ENCODE peak calls at places on chromosomes 4 and X, in ten cellular contexts. One of them, this sample, is unnamed.

GRCh38 chr4:4438891-4439290 is 52.0 kb downstream of the NSG1 start:
- DNase-seq in breast epithelium: no peak
- DNase-seq in H1: no peak
- DNase-seq in Panc1: no peak
- DNase-seq in HCT116: no peak
- DNase-seq in GM12891: no peak
- DNase-seq in HepG2: no peak
- DNase-seq in GM23338: no peak
- DNase-seq in stomach: no peak
- DNase-seq in endothelial cell of umbilical vein: no peak
- DNase-seq in this sample: no peak

GRCh38 chr4:126465341-126465740 is 1150.6 kb downstream of the FAT4 start:
- DNase-seq in GM12891: no peak
- DNase-seq in HepG2: no peak
- DNase-seq in GM23338: no peak
- DNase-seq in HCT116: no peak
- DNase-seq in Panc1: no peak
- DNase-seq in breast epithelium: no peak
- DNase-seq in endothelial cell of umbilical vein: no peak
- DNase-seq in stomach: no peak
- DNase-seq in H1: no peak
- DNase-seq in this sample: no peak

GRCh38 chr4:176642472-176642871 is 150.2 kb downstream of the VEGFC start:
- DNase-seq in HepG2: no peak
- DNase-seq in Panc1: no peak
- DNase-seq in HCT116: no peak
- DNase-seq in stomach: no peak
- DNase-seq in GM23338: peak
- DNase-seq in endothelial cell of umbilical vein: no peak
- DNase-seq in GM12891: no peak
- DNase-seq in H1: no peak
- DNase-seq in breast epithelium: no peak
- DNase-seq in this sample: no peak

GRCh38 chr4:57475424-57475823 is 365.2 kb upstream of the IGFBP7 start:
- DNase-seq in GM12891: no peak
- DNase-seq in HepG2: no peak
- DNase-seq in endothelial cell of umbilical vein: no peak
- DNase-seq in H1: no peak
- DNase-seq in breast epithelium: no peak
- DNase-seq in Panc1: no peak
- DNase-seq in GM23338: no peak
- DNase-seq in stomach: no peak
- DNase-seq in HCT116: no peak
- DNase-seq in this sample: no peak

GRCh38 chr4:150694438-150694837 is 112.5 kb downstream of the MAB21L2 start:
- DNase-seq in GM12891: no peak
- DNase-seq in H1: no peak
- DNase-seq in endothelial cell of umbilical vein: no peak
- DNase-seq in HepG2: no peak
- DNase-seq in HCT116: no peak
- DNase-seq in breast epithelium: no peak
- DNase-seq in Panc1: no peak
- DNase-seq in GM23338: peak
- DNase-seq in stomach: no peak
- DNase-seq in this sample: no peak

GRCh38 chrX:68994135-68994882 is 165.5 kb downstream of the EFNB1 start:
- DNase-seq in H1: peak
- DNase-seq in endothelial cell of umbilical vein: no peak
- DNase-seq in stomach: no peak
- DNase-seq in GM12891: no peak
- DNase-seq in HepG2: no peak
- DNase-seq in breast epithelium: no peak
- DNase-seq in Panc1: no peak
- DNase-seq in GM23338: no peak
- DNase-seq in HCT116: no peak
- DNase-seq in this sample: peak

GRCh38 chrX:102835504-102836146 is 101.4 kb upstream of the RAB40AL start:
- DNase-seq in HepG2: peak
- DNase-seq in GM23338: peak
- DNase-seq in H1: peak
- DNase-seq in GM12891: no peak
- DNase-seq in stomach: no peak
- DNase-seq in HCT116: no peak
- DNase-seq in Panc1: peak
- DNase-seq in endothelial cell of umbilical vein: peak
- DNase-seq in breast epithelium: no peak
- DNase-seq in this sample: no peak

GRCh38 chrX:7149421-7149820 is 1.5 kb upstream of the PUDP start:
- DNase-seq in HepG2: no peak
- DNase-seq in GM23338: no peak
- DNase-seq in stomach: no peak
- DNase-seq in HCT116: no peak
- DNase-seq in endothelial cell of umbilical vein: no peak
- DNase-seq in GM12891: no peak
- DNase-seq in Panc1: no peak
- DNase-seq in breast epithelium: no peak
- DNase-seq in H1: no peak
- DNase-seq in this sample: no peak

GRCh38 chr4:8319731-8320385 is 50.3 kb downstream of the HTRA3 start:
- DNase-seq in GM23338: no peak
- DNase-seq in Panc1: no peak
- DNase-seq in GM12891: no peak
- DNase-seq in HCT116: no peak
- DNase-seq in endothelial cell of umbilical vein: no peak
- DNase-seq in HepG2: no peak
- DNase-seq in H1: peak
- DNase-seq in breast epithelium: peak
- DNase-seq in stomach: peak
- DNase-seq in this sample: no peak

GRCh38 chrX:129846686-129847085 is 3.0 kb upstream of the ZDHHC9 start:
- DNase-seq in stomach: no peak
- DNase-seq in HCT116: no peak
- DNase-seq in endothelial cell of umbilical vein: no peak
- DNase-seq in GM23338: no peak
- DNase-seq in breast epithelium: no peak
- DNase-seq in HepG2: no peak
- DNase-seq in H1: no peak
- DNase-seq in Panc1: no peak
- DNase-seq in GM12891: no peak
- DNase-seq in this sample: no peak

GRCh38 chr4:151460434-151460833 is 51.5 kb downstream of the FHIP1A start:
- DNase-seq in breast epithelium: no peak
- DNase-seq in GM12891: no peak
- DNase-seq in HCT116: no peak
- DNase-seq in HepG2: no peak
- DNase-seq in H1: no peak
- DNase-seq in stomach: no peak
- DNase-seq in GM23338: no peak
- DNase-seq in Panc1: no peak
- DNase-seq in endothelial cell of umbilical vein: no peak
- DNase-seq in this sample: no peak

GRCh38 chrX:138775501-138775900 is 64.0 kb upstream of the FGF13 start:
- DNase-seq in stomach: no peak
- DNase-seq in HCT116: no peak
- DNase-seq in H1: no peak
- DNase-seq in endothelial cell of umbilical vein: peak
- DNase-seq in Panc1: no peak
- DNase-seq in HepG2: peak
- DNase-seq in GM23338: peak
- DNase-seq in GM12891: no peak
- DNase-seq in breast epithelium: no peak
- DNase-seq in this sample: no peak

GRCh38 chr4:85756938-85757337 is 282.0 kb downstream of the ARHGAP24 start:
- DNase-seq in GM12891: no peak
- DNase-seq in endothelial cell of umbilical vein: peak
- DNase-seq in breast epithelium: no peak
- DNase-seq in H1: no peak
- DNase-seq in GM23338: peak
- DNase-seq in HCT116: no peak
- DNase-seq in stomach: no peak
- DNase-seq in Panc1: no peak
- DNase-seq in HepG2: no peak
- DNase-seq in this sample: no peak

GRCh38 chr4:95548738-95549245 is at the start of gene UNC5C:
- DNase-seq in GM23338: peak
- DNase-seq in GM12891: no peak
- DNase-seq in H1: peak
- DNase-seq in stomach: peak
- DNase-seq in HepG2: no peak
- DNase-seq in HCT116: no peak
- DNase-seq in breast epithelium: no peak
- DNase-seq in endothelial cell of umbilical vein: peak
- DNase-seq in Panc1: no peak
- DNase-seq in this sample: no peak

GRCh38 chr4:146545102-146545501 is 23.4 kb upstream of the SLC10A7 start:
- DNase-seq in HepG2: peak
- DNase-seq in Panc1: no peak
- DNase-seq in GM23338: peak
- DNase-seq in stomach: no peak
- DNase-seq in GM12891: no peak
- DNase-seq in breast epithelium: no peak
- DNase-seq in HCT116: no peak
- DNase-seq in H1: no peak
- DNase-seq in endothelial cell of umbilical vein: peak
- DNase-seq in this sample: no peak

GRCh38 chrX:9436812-9437211 is 28.0 kb upstream of the TBL1X start:
- DNase-seq in Panc1: no peak
- DNase-seq in endothelial cell of umbilical vein: no peak
- DNase-seq in HCT116: no peak
- DNase-seq in HepG2: no peak
- DNase-seq in GM23338: no peak
- DNase-seq in breast epithelium: no peak
- DNase-seq in GM12891: no peak
- DNase-seq in stomach: no peak
- DNase-seq in H1: no peak
- DNase-seq in this sample: no peak

GRCh38 chrX:136639506-136640176 is 8.3 kb upstream of the CD40LG start:
- DNase-seq in endothelial cell of umbilical vein: no peak
- DNase-seq in Panc1: no peak
- DNase-seq in breast epithelium: no peak
- DNase-seq in GM23338: no peak
- DNase-seq in GM12891: no peak
- DNase-seq in HCT116: no peak
- DNase-seq in stomach: no peak
- DNase-seq in H1: no peak
- DNase-seq in HepG2: no peak
- DNase-seq in this sample: no peak

DNA sequence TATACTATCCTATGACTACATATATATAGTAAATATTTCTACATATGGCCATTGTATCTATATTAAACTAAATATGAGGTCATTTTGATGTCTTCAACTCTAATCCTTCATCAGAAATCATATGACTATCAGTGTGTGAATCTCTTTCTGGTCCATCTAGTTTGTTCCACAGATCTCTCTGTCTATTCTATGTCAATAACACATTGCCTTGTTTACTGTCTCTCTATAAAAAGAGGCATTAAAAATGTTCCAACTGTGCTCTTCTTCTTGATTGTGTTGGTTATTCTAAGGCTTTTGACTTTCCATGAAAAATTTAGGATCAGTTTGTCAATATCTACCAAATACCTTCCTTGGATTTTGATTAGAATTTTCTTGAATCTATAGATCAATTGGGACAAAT is 338.3 kb upstream of the FSTL5 start:
- DNase-seq in GM12891: no peak
- DNase-seq in HCT116: no peak
- DNase-seq in breast epithelium: no peak
- DNase-seq in HepG2: no peak
- DNase-seq in GM23338: no peak
- DNase-seq in Panc1: no peak
- DNase-seq in stomach: no peak
- DNase-seq in endothelial cell of umbilical vein: no peak
- DNase-seq in H1: no peak
- DNase-seq in this sample: no peak
- TF ChIP-seq POLR2AphosphoS5 in GM12891: no peak
- TF ChIP-seq POLR2AphosphoS5 in HCT116: no peak
- TF ChIP-seq POLR2AphosphoS5 in breast epithelium: no peak
- TF ChIP-seq POLR2AphosphoS5 in HepG2: no peak
- TF ChIP-seq POLR2AphosphoS5 in GM23338: no peak
- TF ChIP-seq POLR2AphosphoS5 in Panc1: no peak
- TF ChIP-seq POLR2AphosphoS5 in stomach: no peak
- TF ChIP-seq POLR2AphosphoS5 in endothelial cell of umbilical vein: no peak
- TF ChIP-seq POLR2AphosphoS5 in H1: no peak
- TF ChIP-seq POLR2AphosphoS5 in this sample: no peak

DNA sequence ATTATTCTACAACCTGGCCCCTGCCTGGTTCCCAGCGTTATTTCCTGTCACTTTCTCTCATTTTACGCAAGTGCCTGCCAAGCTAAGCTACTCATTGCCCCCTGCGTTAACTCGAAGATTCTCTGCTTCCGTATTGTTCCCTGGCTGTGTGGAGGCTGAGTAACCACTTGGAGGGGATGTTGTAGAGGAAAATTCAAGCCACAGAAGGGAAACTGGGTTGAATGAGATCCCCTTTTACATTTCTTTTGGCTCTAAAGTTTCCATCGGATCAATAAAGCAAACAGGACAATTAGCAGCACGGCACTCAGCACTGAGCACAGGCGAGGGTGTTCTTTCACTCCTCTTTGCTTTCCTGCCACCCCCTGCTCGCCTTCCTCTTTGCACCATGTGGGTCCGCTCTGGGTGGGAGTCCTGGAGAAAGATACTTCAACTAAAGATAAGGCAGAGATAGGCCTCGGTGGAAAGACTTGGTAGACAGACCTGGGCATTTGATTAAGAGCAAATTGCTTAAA is 4.2 kb upstream of the TMSB4X start:
- DNase-seq in H1: no peak
- DNase-seq in GM12891: no peak
- DNase-seq in HepG2: peak
- DNase-seq in HCT116: no peak
- DNase-seq in GM23338: peak
- DNase-seq in Panc1: no peak
- DNase-seq in endothelial cell of umbilical vein: peak
- DNase-seq in breast epithelium: no peak
- DNase-seq in stomach: no peak
- DNase-seq in this sample: no peak
- TF ChIP-seq POLR2AphosphoS5 in H1: no peak
- TF ChIP-seq POLR2AphosphoS5 in GM12891: no peak
- TF ChIP-seq POLR2AphosphoS5 in HepG2: no peak
- TF ChIP-seq POLR2AphosphoS5 in HCT116: no peak
- TF ChIP-seq POLR2AphosphoS5 in GM23338: no peak
- TF ChIP-seq POLR2AphosphoS5 in Panc1: no peak
- TF ChIP-seq POLR2AphosphoS5 in endothelial cell of umbilical vein: no peak
- TF ChIP-seq POLR2AphosphoS5 in breast epithelium: no peak
- TF ChIP-seq POLR2AphosphoS5 in stomach: peak
- TF ChIP-seq POLR2AphosphoS5 in this sample: peak

GRCh38 chr4:28654618-28655017 is 1794.0 kb downstream of the STIM2 start:
- DNase-seq in stomach: no peak
- DNase-seq in GM23338: no peak
- DNase-seq in GM12891: no peak
- DNase-seq in Panc1: no peak
- DNase-seq in H1: no peak
- DNase-seq in HepG2: no peak
- DNase-seq in endothelial cell of umbilical vein: peak
- DNase-seq in breast epithelium: no peak
- DNase-seq in HCT116: no peak
- DNase-seq in this sample: no peak
- TF ChIP-seq POLR2AphosphoS5 in stomach: no peak
- TF ChIP-seq POLR2AphosphoS5 in GM23338: no peak
- TF ChIP-seq POLR2AphosphoS5 in GM12891: no peak
- TF ChIP-seq POLR2AphosphoS5 in Panc1: no peak
- TF ChIP-seq POLR2AphosphoS5 in H1: no peak
- TF ChIP-seq POLR2AphosphoS5 in HepG2: no peak
- TF ChIP-seq POLR2AphosphoS5 in endothelial cell of umbilical vein: no peak
- TF ChIP-seq POLR2AphosphoS5 in breast epithelium: no peak
- TF ChIP-seq POLR2AphosphoS5 in HCT116: no peak
- TF ChIP-seq POLR2AphosphoS5 in this sample: no peak

GRCh38 chrX:132219343-132219768 is at the start of gene RAP2C:
- DNase-seq in Panc1: peak
- DNase-seq in endothelial cell of umbilical vein: peak
- DNase-seq in breast epithelium: peak
- DNase-seq in HepG2: peak
- DNase-seq in stomach: peak
- DNase-seq in GM23338: peak
- DNase-seq in GM12891: peak
- DNase-seq in H1: peak
- DNase-seq in HCT116: peak
- DNase-seq in this sample: peak
- TF ChIP-seq POLR2AphosphoS5 in Panc1: no peak
- TF ChIP-seq POLR2AphosphoS5 in endothelial cell of umbilical vein: no peak
- TF ChIP-seq POLR2AphosphoS5 in breast epithelium: no peak
- TF ChIP-seq POLR2AphosphoS5 in HepG2: no peak
- TF ChIP-seq POLR2AphosphoS5 in stomach: peak
- TF ChIP-seq POLR2AphosphoS5 in GM23338: no peak
- TF ChIP-seq POLR2AphosphoS5 in GM12891: no peak
- TF ChIP-seq POLR2AphosphoS5 in H1: no peak
- TF ChIP-seq POLR2AphosphoS5 in HCT116: peak
- TF ChIP-seq POLR2AphosphoS5 in this sample: peak